ENCODE peak calls at places on chromosomes 6 and 20, in eight cellular contexts. S is MV-4-11; K is A172; Z is naive thymus-derived CD4-positive, alpha-beta T cell; Y is tibial artery; H is RCC 7860; A is IMR-90; R is prostate gland. J is an unnamed sample.

GRCh38 chr20:10674684-10675455 is 1.1 kb upstream of the JAG1 start:
- DNase-seq in S (peak; percentile 30), K (peak; percentile 63), Z (no peak), Y (peak; percentile 92), H (peak; percentile 60), A (peak; percentile 66), R (peak; percentile 83), J (no peak)

GRCh38 chr6:16728513-16729182 is 32.6 kb downstream of the ATXN1 start:
- DNase-seq in S (no peak), K (no peak), Z (no peak), Y (no peak), H (no peak), A (no peak), R (no peak), J (no peak)

GRCh38 chr6:169971951-169972651 is 220.7 kb downstream of the ERMARD start:
- DNase-seq in S (no peak), K (no peak), Z (no peak), Y (peak; percentile 49), H (no peak), A (no peak), R (no peak), J (no peak)

GRCh38 chr6:100078509-100078908 is 84.5 kb upstream of the MCHR2 start:
- DNase-seq in S (no peak), K (peak; percentile 77), Z (no peak), Y (no peak), H (peak; percentile 17), A (peak; percentile 19), R (no peak), J (no peak)

GRCh38 chr6:7960848-7961247 is 50.3 kb upstream of the TXNDC5 start:
- DNase-seq in S (peak; percentile 60), K (no peak), Z (no peak), Y (no peak), H (no peak), A (no peak), R (no peak), J (no peak)

GRCh38 chr6:90274481-90275030 is 22.1 kb downstream of the BACH2 start:
- DNase-seq in S (no peak), K (no peak), Z (peak; percentile 57), Y (no peak), H (no peak), A (no peak), R (peak; percentile 16), J (no peak)

GRCh38 chr6:165760126-165760802 is 97.2 kb upstream of the PDE10A start:
- DNase-seq in S (no peak), K (no peak), Z (no peak), Y (no peak), H (no peak), A (no peak), R (no peak), J (no peak)

GRCh38 chr6:30542404-30542725 is 13.9 kb downstream of the GNL1 start:
- DNase-seq in S (no peak), K (no peak), Z (no peak), Y (no peak), H (no peak), A (no peak), R (no peak), J (no peak)

GRCh38 chr6:21003780-21004541 is 469.7 kb downstream of the CDKAL1 start:
- DNase-seq in S (no peak), K (peak; percentile 20), Z (no peak), Y (no peak), H (no peak), A (peak; percentile 89), R (no peak), J (no peak)

GRCh38 chr6:111521497-111522275 is 38.7 kb upstream of the REV3L start:
- DNase-seq in S (no peak), K (no peak), Z (no peak), Y (no peak), H (no peak), A (peak; percentile 61), R (no peak), J (no peak)

GRCh38 chr20:45049438-45049837 is 51.5 kb downstream of the KCNS1 start:
- DNase-seq in S (no peak), K (no peak), Z (no peak), Y (no peak), H (no peak), A (no peak), R (no peak), J (no peak)